ENCODE peak calls at places on chromosomes 12 and 14, in six cellular contexts. B is adipocyte, O is tibial artery, M is H7, X is HCT116, T is gastrocnemius medialis. V is an unnamed sample.
A peak's percentile ranks its signal among the peaks of the same experiment; 100 is the strongest.

GRCh38 chr12:127327986-127328385 is 939.0 kb upstream of the TMEM132C start:
- DNase-seq in B (no peak), O (no peak), M (no peak), X (no peak), T (no peak), V (no peak)

GRCh38 chr14:40682131-40682913 is 924.4 kb upstream of the LRFN5 start:
- DNase-seq in B (no peak), O (no peak), M (no peak), X (no peak), T (no peak), V (no peak)

GRCh38 chr12:538731-539539 is 79.2 kb downstream of the B4GALNT3 start:
- DNase-seq in B (peak; percentile 12), O (peak; percentile 74), M (no peak), X (peak; percentile 45), T (no peak), V (peak; percentile 62)

GRCh38 chr12:109387425-109388166 is 39.9 kb downstream of the MYO1H start:
- DNase-seq in B (peak; percentile 77), O (no peak), M (peak; percentile 49), X (peak; percentile 44), T (no peak), V (peak; percentile 33)

GRCh38 chr12:7161811-7162210 is 27.7 kb upstream of the PEX5 start:
- DNase-seq in B (peak; percentile 90), O (no peak), M (peak; percentile 13), X (no peak), T (no peak), V (peak; percentile 71)

GRCh38 chr14:69069020-69069421 is 83.9 kb downstream of the DCAF5 start:
- DNase-seq in B (peak; percentile 84), O (no peak), M (no peak), X (no peak), T (no peak), V (peak; percentile 94)

GRCh38 chr14:51845811-51846210 is 14.6 kb upstream of the GNG2 start:
- DNase-seq in B (no peak), O (no peak), M (no peak), X (no peak), T (no peak), V (no peak)

GRCh38 chr14:89267163-89267562 is 149.9 kb downstream of the FOXN3 start:
- DNase-seq in B (no peak), O (no peak), M (peak; percentile 39), X (no peak), T (no peak), V (no peak)

GRCh38 chr12:52006726-52007157 is at the start of gene TAMALIN:
- DNase-seq in B (peak; percentile 83), O (peak; percentile 66), M (peak; percentile 95), X (no peak), T (no peak), V (peak; percentile 40)

GRCh38 chr12:79415754-79416435 is 274.9 kb downstream of the PAWR start:
- DNase-seq in B (peak; percentile 48), O (no peak), M (no peak), X (no peak), T (no peak), V (no peak)

GRCh38 chr14:91997492-91997891 is 42.4 kb downstream of the TRIP11 start:
- DNase-seq in B (peak; percentile 27), O (no peak), M (no peak), X (no peak), T (no peak), V (peak; percentile 12)

GRCh38 chr12:132560831-132561783 is 49.3 kb downstream of the LRCOL1 start:
- DNase-seq in B (peak; percentile 73), O (no peak), M (peak; percentile 99), X (peak; percentile 75), T (no peak), V (peak; percentile 24)

GRCh38 chr12:104519190-104519857 is 62.6 kb downstream of the CHST11 start:
- DNase-seq in B (no peak), O (no peak), M (no peak), X (no peak), T (no peak), V (peak; percentile 29)

GRCh38 chr12:124940393-124941169 is 26.1 kb upstream of the UBC start:
- DNase-seq in B (peak; percentile 96), O (peak; percentile 92), M (peak; percentile 83), X (peak; percentile 86), T (peak; percentile 83), V (peak; percentile 88)

GRCh38 chr12:90174198-90174510 is 465.5 kb upstream of the ATP2B1 start:
- DNase-seq in B (peak; percentile 8), O (no peak), M (no peak), X (peak; percentile 6), T (no peak), V (no peak)

GRCh38 chr12:69388371-69388770 is 28.8 kb downstream of the YEATS4 start:
- DNase-seq in B (peak; percentile 83), O (no peak), M (no peak), X (peak; percentile 34), T (no peak), V (peak; percentile 77)

GRCh38 chr12:121576851-121577391 is 3.9 kb downstream of the KDM2B start:
- DNase-seq in B (peak; percentile 74), O (no peak), M (peak; percentile 88), X (no peak), T (no peak), V (peak; percentile 94)

GRCh38 chr12:121573949-121574520 is 6.8 kb downstream of the KDM2B start:
- DNase-seq in B (no peak), O (no peak), M (no peak), X (no peak), T (no peak), V (no peak)

GRCh38 chr12:121577443-121578180 is 3.2 kb downstream of the KDM2B start:
- DNase-seq in B (no peak), O (no peak), M (peak; percentile 54), X (no peak), T (no peak), V (no peak)

GRCh38 chr12:121575051-121575450 is 5.8 kb downstream of the KDM2B start:
- DNase-seq in B (no peak), O (no peak), M (no peak), X (no peak), T (no peak), V (no peak)

GRCh38 chr12:121575952-121576615 is 4.7 kb downstream of the KDM2B start:
- DNase-seq in B (no peak), O (no peak), M (no peak), X (no peak), T (no peak), V (peak; percentile 34)
- H3K4me3 ChIP-seq in B (peak overlapping the region; percentile 10), O (no peak overlapping the region), M (peak overlapping the region; percentile 25), X (no peak overlapping the region), T (no peak overlapping the region), V (no peak overlapping the region)

DNA sequence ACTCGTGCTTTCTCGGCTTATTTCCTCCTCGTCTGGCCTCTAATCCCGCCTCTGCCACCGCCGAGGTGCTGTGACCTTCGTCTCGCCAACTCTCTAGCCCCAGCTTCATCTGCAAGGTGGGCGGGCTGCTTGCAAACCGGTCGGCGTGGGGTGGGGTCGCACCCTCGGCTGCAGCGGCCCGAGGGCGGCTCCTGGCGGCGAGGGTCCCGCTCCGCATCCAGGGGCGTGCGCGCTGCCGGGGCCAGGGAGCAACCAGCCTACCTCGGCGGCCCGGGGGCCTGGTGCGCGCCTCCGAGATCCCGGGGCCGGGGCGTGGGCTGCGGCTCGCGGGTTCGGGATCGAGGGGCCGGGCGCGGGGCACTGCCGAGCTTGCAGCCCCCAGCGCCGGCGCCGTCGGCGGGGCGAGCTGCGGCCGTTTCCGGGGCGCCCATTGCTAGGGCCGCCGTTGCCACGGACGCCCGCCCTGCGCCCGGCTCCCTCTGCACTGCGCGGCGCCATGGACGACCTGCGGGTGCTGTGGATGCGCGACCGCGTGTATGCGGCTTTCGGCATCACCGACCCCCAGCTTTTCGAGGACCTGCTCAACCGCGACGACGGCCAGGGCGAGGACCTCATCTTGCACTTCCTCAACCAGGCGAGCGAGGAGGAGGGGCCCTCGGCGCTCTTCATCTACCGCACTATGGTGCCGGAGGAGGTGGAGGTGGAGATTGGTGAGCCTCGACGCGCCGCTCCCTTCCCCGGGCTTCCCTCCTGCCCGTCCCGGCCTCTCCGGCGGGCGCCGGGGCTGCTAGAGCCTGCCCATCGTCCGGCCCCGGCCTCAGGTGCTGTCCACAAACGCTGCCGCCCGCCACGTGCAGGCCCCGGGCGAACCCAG is at the start of gene DNAH10:
- DNase-seq in B (peak; percentile 40), O (no peak), M (peak; percentile 95), X (no peak), T (no peak), V (no peak)
- H3K4me3 ChIP-seq in B (peak within 1 kb of the TSS; percentile 74), O (peak within 1 kb of the TSS; percentile 29), M (peak within 1 kb of the TSS; percentile 62), X (no peak within 1 kb of the TSS), T (no peak within 1 kb of the TSS), V (peak within 1 kb of the TSS; percentile 50)

GRCh38 chr14:37587438-37587837 is 7.6 kb downstream of the FOXA1 start:
- DNase-seq in B (no peak), O (no peak), M (no peak), X (no peak), T (no peak), V (no peak)

GRCh38 chr14:37588956-37589737 is 5.9 kb downstream of the FOXA1 start:
- DNase-seq in B (no peak), O (no peak), M (no peak), X (no peak), T (no peak), V (no peak)

GRCh38 chr14:37586783-37587428 is 8.1 kb downstream of the FOXA1 start:
- DNase-seq in B (no peak), O (no peak), M (no peak), X (no peak), T (no peak), V (no peak)

GRCh38 chr14:37588667-37588955 is 6.4 kb downstream of the FOXA1 start:
- DNase-seq in B (no peak), O (no peak), M (no peak), X (no peak), T (no peak), V (no peak)

DNA sequence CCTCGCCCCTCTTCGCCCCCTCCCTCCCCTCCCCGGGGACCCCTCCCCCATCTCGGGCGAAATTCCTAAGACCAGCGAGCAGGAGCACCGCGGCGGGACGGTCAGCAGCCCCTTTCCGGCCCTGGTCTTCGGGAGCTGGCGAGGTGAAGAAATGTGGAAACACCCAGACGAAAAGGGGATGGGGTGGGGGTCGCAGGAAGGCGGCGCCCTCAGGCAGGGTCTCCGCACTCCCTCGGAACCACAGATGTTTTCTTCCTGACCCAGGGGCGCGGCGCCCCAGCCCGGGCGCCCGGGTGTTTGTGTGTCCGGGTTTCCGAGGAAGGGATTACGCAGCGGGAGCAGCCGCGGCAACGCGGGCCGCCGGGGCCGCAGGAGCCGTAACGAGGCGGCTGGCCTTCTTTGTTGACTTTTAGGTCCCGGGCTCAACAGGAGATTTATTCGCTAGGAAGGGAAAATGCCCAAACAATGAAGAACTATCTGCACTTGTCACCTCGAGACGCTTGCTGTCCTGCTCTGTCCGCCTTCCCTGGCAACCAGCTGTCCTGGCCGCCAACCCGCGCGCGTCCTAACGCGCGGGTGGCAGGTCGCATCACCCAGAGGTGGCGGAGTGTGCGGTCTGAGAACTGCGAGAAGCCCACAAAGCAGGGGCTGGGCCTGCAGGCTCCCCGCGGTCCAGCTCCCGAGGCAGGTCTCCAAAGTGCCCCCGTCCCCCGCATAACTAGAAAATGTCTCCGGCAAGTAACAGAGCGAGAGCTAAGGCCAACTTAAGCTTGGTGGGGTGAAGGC is 7.0 kb downstream of the FOXA1 start:
- DNase-seq in B (no peak), O (no peak), M (peak; percentile 87), X (no peak), T (no peak), V (no peak)
- H3K4me3 ChIP-seq in B (no peak overlapping the region), O (no peak overlapping the region), M (peak overlapping the region; percentile 40), X (peak overlapping the region; percentile 32), T (no peak overlapping the region), V (no peak overlapping the region)

DNA sequence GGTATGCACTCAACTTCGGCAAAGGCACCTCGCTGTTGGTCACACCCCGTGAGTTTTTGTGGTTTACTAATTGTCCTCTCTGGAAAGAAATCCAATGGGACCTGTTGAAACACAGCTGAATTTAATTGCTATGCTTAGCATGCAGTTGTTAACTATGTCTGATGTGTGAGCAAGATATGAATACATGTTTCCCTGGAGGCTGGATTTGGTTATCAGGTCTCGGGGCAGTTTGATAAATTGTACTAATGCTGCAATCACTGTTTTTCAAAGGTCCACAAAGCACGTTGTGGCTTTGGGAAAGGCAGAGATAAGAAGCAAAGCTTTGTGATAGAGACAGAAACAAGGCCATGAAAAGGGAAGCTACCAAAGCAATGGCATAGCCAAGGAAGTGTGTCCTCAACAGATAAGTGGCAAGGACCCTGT is 91.3 kb downstream of the DAD1 start:
- DNase-seq in B (no peak), O (no peak), M (no peak), X (no peak), T (no peak), V (no peak)
- H3K4me3 ChIP-seq in B (no peak overlapping the region), O (no peak overlapping the region), M (no peak overlapping the region), X (no peak overlapping the region), T (no peak overlapping the region), V (no peak overlapping the region)

V was measured in AG10803.